ENCODE peak calls at places on chromosomes 4 and X, in four cellular contexts. H is BJ, U is cardiac muscle cell, Q is GM10248. S is an unnamed sample.

GRCh38 chrX:115719171-115719570 is 158.2 kb downstream of the PLS3 start:
- DNase-seq in H (no peak), U (no peak), Q (no peak), S (no peak)

GRCh38 chrX:74535633-74536141 is 78.7 kb downstream of the RLIM start:
- DNase-seq in H (peak; percentile 8), U (peak; percentile 64), Q (peak; percentile 48), S (peak; percentile 9)

GRCh38 chr4:7389101-7389701 is 45.5 kb downstream of the PSAPL1 start:
- DNase-seq in H (no peak), U (no peak), Q (no peak), S (no peak)

GRCh38 chr4:55993994-55994657 is 45.4 kb downstream of the CEP135 start:
- DNase-seq in H (no peak), U (no peak), Q (peak; percentile 34), S (no peak)

GRCh38 chr4:85402371-85402770 is 72.6 kb upstream of the ARHGAP24 start:
- DNase-seq in H (peak; percentile 21), U (peak; percentile 93), Q (no peak), S (no peak)

GRCh38 chrX:129808829-129809745 is 29.3 kb downstream of the SASH3 start:
- DNase-seq in H (no peak), U (peak; percentile 48), Q (no peak), S (no peak)

GRCh38 chrX:54921427-54922021 is 900 bp downstream of the TRO start:
- DNase-seq in H (no peak), U (peak; percentile 75), Q (peak; percentile 65), S (peak; percentile 66)

GRCh38 chrX:119647552-119648420 is 41.6 kb upstream of the NKRF start:
- DNase-seq in H (no peak), U (no peak), Q (peak; percentile 76), S (no peak)

GRCh38 chr4:87843936-87844335 is 11.2 kb downstream of the MEPE start:
- DNase-seq in H (peak; percentile 45), U (peak; percentile 75), Q (no peak), S (no peak)

GRCh38 chr4:7045553-7045952 is 2.4 kb downstream of the TADA2B start:
- DNase-seq in H (no peak), U (no peak), Q (no peak), S (no peak)

GRCh38 chrX:115902995-115903394 is 267.5 kb upstream of the AGTR2 start:
- DNase-seq in H (no peak), U (no peak), Q (no peak), S (no peak)

GRCh38 chrX:31715675-31716074 is 643.8 kb upstream of the FTHL17 start:
- DNase-seq in H (no peak), U (no peak), Q (no peak), S (no peak)

GRCh38 chr4:172177382-172177781 is 364.2 kb downstream of the GALNTL6 start:
- DNase-seq in H (no peak), U (no peak), Q (no peak), S (no peak)

GRCh38 chr4:119752936-119753335 is 124.3 kb upstream of the PDE5A start:
- DNase-seq in H (no peak), U (no peak), Q (no peak), S (no peak)

GRCh38 chrX:46208225-46208854 is 336.9 kb downstream of the ZNF674 start:
- DNase-seq in H (peak; percentile 48), U (no peak), Q (no peak), S (no peak)

GRCh38 chrX:1397001-1397400 is 5.1 kb upstream of the SLC25A6 start:
- DNase-seq in H (no peak), U (no peak), Q (no peak), S (no peak)

GRCh38 chrX:45775462-45775861 is 574.8 kb upstream of the DIPK2B start:
- DNase-seq in H (no peak), U (peak; percentile 66), Q (no peak), S (no peak)

GRCh38 chrX:1587161-1587560 is 4.2 kb upstream of the AKAP17A start:
- DNase-seq in H (no peak), U (no peak), Q (peak; percentile 39), S (no peak)

GRCh38 chr4:13544556-13545393 is 467 bp upstream of the NKX3-2 start:
- DNase-seq in H (no peak), U (peak; percentile 72), Q (peak; percentile 76), S (peak; percentile 83)

GRCh38 chrX:38327007-38327774 is at the start of gene RPGR:
- DNase-seq in H (peak; percentile 45), U (peak; percentile 96), Q (peak; percentile 90), S (peak; percentile 83)

GRCh38 chr4:140427104-140427918 is at the start of gene CLGN:
- DNase-seq in H (no peak), U (peak; percentile 53), Q (peak; percentile 73), S (peak; percentile 89)

GRCh38 chrX:49202022-49202421 is 2.0 kb upstream of the SYP start:
- DNase-seq in H (no peak), U (no peak), Q (no peak), S (no peak)

GRCh38 chr4:73726000-73726399 is 14.4 kb upstream of the CXCL8 start:
- DNase-seq in H (peak; percentile 77), U (peak; percentile 92), Q (no peak), S (no peak)

GRCh38 chr4:104693601-104694201 is 199.0 kb upstream of the CXXC4 start:
- DNase-seq in H (no peak), U (peak; percentile 5), Q (no peak), S (no peak)

GRCh38 chrX:119604778-119605177 is 1.4 kb downstream of the NKRF start:
- DNase-seq in H (no peak), U (no peak), Q (no peak), S (no peak)

GRCh38 chr4:8647626-8648025 is 55.1 kb downstream of the CPZ start:
- DNase-seq in H (no peak), U (no peak), Q (no peak), S (no peak)

GRCh38 chrX:83845397-83845796 is 15.5 kb upstream of the CYLC1 start:
- DNase-seq in H (no peak), U (peak; percentile 0), Q (peak; percentile 24), S (no peak)

GRCh38 chr4:33890841-33891240 is 2353.5 kb downstream of the ARAP2 start:
- DNase-seq in H (no peak), U (peak; percentile 39), Q (no peak), S (no peak)

GRCh38 chr4:55372259-55372658 is 23.5 kb upstream of the TMEM165 start:
- DNase-seq in H (no peak), U (peak; percentile 76), Q (no peak), S (no peak)

GRCh38 chrX:139691843-139692505 is 16.0 kb downstream of the MCF2 start:
- DNase-seq in H (no peak), U (peak; percentile 2), Q (peak; percentile 20), S (peak; percentile 3)

GRCh38 chr4:45079616-45080015 is 353.3 kb upstream of the GNPDA2 start:
- DNase-seq in H (no peak), U (no peak), Q (no peak), S (no peak)

GRCh38 chrX:68841251-68842049 is 12.6 kb downstream of the EFNB1 start:
- DNase-seq in H (no peak), U (no peak), Q (no peak), S (no peak)

GRCh38 chr4:17468638-17469221 is 43.2 kb downstream of the QDPR start:
- DNase-seq in H (no peak), U (peak; percentile 69), Q (peak; percentile 29), S (no peak)

GRCh38 chr4:15353207-15353606 is 74.6 kb upstream of the C1QTNF7 start:
- DNase-seq in H (no peak), U (no peak), Q (no peak), S (no peak)

GRCh38 chrX:56233100-56233499 is 944 bp downstream of the KLF8 start:
- DNase-seq in H (no peak), U (no peak), Q (no peak), S (no peak)